ENCODE peak calls at places on chromosomes 3 and 15, in eight cellular contexts. One of them, this sample, is unnamed.
A peak's percentile ranks its signal among the peaks of the same experiment; 100 is the strongest.

GRCh38 chr15:65096481-65097385 is 18.3 kb downstream of the UBAP1L start:
- DNase-seq in sigmoid colon: no peak
- DNase-seq in hippocampal formation: no peak
- DNase-seq in midbrain: no peak
- DNase-seq in RPMI7951: no peak
- DNase-seq in HT1080: no peak
- DNase-seq in fibroblast of the aortic adventitia: no peak
- DNase-seq in hepatic stellate cell: no peak
- DNase-seq in this sample: no peak

GRCh38 chr3:117706037-117706436 is 996.5 kb downstream of the TUSC7 start:
- DNase-seq in hepatic stellate cell: peak; percentile 10
- DNase-seq in sigmoid colon: no peak
- DNase-seq in fibroblast of the aortic adventitia: peak; percentile 96
- DNase-seq in HT1080: no peak
- DNase-seq in hippocampal formation: no peak
- DNase-seq in midbrain: no peak
- DNase-seq in RPMI7951: peak; percentile 1
- DNase-seq in this sample: peak; percentile 82

GRCh38 chr3:53354945-53355498 is 7.7 kb upstream of the DCP1A start:
- DNase-seq in HT1080: peak; percentile 44
- DNase-seq in midbrain: no peak
- DNase-seq in fibroblast of the aortic adventitia: peak; percentile 74
- DNase-seq in hippocampal formation: no peak
- DNase-seq in RPMI7951: peak; percentile 19
- DNase-seq in hepatic stellate cell: no peak
- DNase-seq in sigmoid colon: no peak
- DNase-seq in this sample: peak; percentile 51

GRCh38 chr3:193572426-193572908 is 17.8 kb upstream of the ATP13A4 start:
- DNase-seq in midbrain: peak; percentile 78
- DNase-seq in hepatic stellate cell: peak; percentile 27
- DNase-seq in HT1080: peak; percentile 80
- DNase-seq in hippocampal formation: peak; percentile 73
- DNase-seq in RPMI7951: peak; percentile 62
- DNase-seq in fibroblast of the aortic adventitia: peak; percentile 74
- DNase-seq in sigmoid colon: peak; percentile 67
- DNase-seq in this sample: peak; percentile 61

GRCh38 chr15:33310481-33311311 is at the start of gene RYR3:
- DNase-seq in sigmoid colon: peak; percentile 81
- DNase-seq in hepatic stellate cell: no peak
- DNase-seq in fibroblast of the aortic adventitia: no peak
- DNase-seq in midbrain: peak; percentile 50
- DNase-seq in hippocampal formation: no peak
- DNase-seq in HT1080: no peak
- DNase-seq in RPMI7951: no peak
- DNase-seq in this sample: peak; percentile 19

GRCh38 chr3:13656584-13657301 is 107.8 kb downstream of the FBLN2 start:
- DNase-seq in fibroblast of the aortic adventitia: no peak
- DNase-seq in HT1080: no peak
- DNase-seq in sigmoid colon: no peak
- DNase-seq in hippocampal formation: no peak
- DNase-seq in midbrain: no peak
- DNase-seq in hepatic stellate cell: no peak
- DNase-seq in RPMI7951: no peak
- DNase-seq in this sample: no peak

GRCh38 chr3:113157408-113157980 is 53.9 kb upstream of the BOC start:
- DNase-seq in hippocampal formation: no peak
- DNase-seq in RPMI7951: no peak
- DNase-seq in HT1080: no peak
- DNase-seq in sigmoid colon: peak; percentile 92
- DNase-seq in fibroblast of the aortic adventitia: peak; percentile 17
- DNase-seq in midbrain: no peak
- DNase-seq in hepatic stellate cell: no peak
- DNase-seq in this sample: no peak

GRCh38 chr15:93030430-93031102 is 58.4 kb downstream of the RGMA start:
- DNase-seq in hepatic stellate cell: peak; percentile 89
- DNase-seq in midbrain: peak; percentile 79
- DNase-seq in hippocampal formation: peak; percentile 58
- DNase-seq in fibroblast of the aortic adventitia: peak; percentile 76
- DNase-seq in RPMI7951: peak; percentile 62
- DNase-seq in sigmoid colon: peak; percentile 90
- DNase-seq in HT1080: peak; percentile 66
- DNase-seq in this sample: peak; percentile 54

GRCh38 chr3:11459147-11459837 is 184.4 kb downstream of the VGLL4 start:
- DNase-seq in hepatic stellate cell: peak; percentile 36
- DNase-seq in HT1080: no peak
- DNase-seq in RPMI7951: no peak
- DNase-seq in fibroblast of the aortic adventitia: peak; percentile 64
- DNase-seq in hippocampal formation: no peak
- DNase-seq in sigmoid colon: no peak
- DNase-seq in midbrain: no peak
- DNase-seq in this sample: peak; percentile 36

GRCh38 chr3:14410501-14411165 is 8.2 kb downstream of the SLC6A6 start:
- DNase-seq in RPMI7951: peak; percentile 98
- DNase-seq in sigmoid colon: no peak
- DNase-seq in HT1080: peak; percentile 98
- DNase-seq in midbrain: no peak
- DNase-seq in hippocampal formation: no peak
- DNase-seq in fibroblast of the aortic adventitia: peak; percentile 76
- DNase-seq in hepatic stellate cell: peak; percentile 92
- DNase-seq in this sample: peak; percentile 80

GRCh38 chr3:5006755-5007202 is 27.5 kb downstream of the BHLHE40 start:
- DNase-seq in sigmoid colon: peak; percentile 63
- DNase-seq in RPMI7951: peak; percentile 72
- DNase-seq in hepatic stellate cell: no peak
- DNase-seq in HT1080: no peak
- DNase-seq in hippocampal formation: no peak
- DNase-seq in midbrain: no peak
- DNase-seq in fibroblast of the aortic adventitia: no peak
- DNase-seq in this sample: peak; percentile 63

GRCh38 chr15:99110581-99111320 is 5.9 kb downstream of the SYNM start:
- DNase-seq in RPMI7951: no peak
- DNase-seq in hepatic stellate cell: peak; percentile 39
- DNase-seq in midbrain: no peak
- DNase-seq in HT1080: no peak
- DNase-seq in hippocampal formation: no peak
- DNase-seq in sigmoid colon: peak; percentile 76
- DNase-seq in fibroblast of the aortic adventitia: peak; percentile 74
- DNase-seq in this sample: no peak

GRCh38 chr3:183764854-183765731 is 60.3 kb downstream of the MAP6D1 start:
- DNase-seq in sigmoid colon: no peak
- DNase-seq in hippocampal formation: no peak
- DNase-seq in RPMI7951: peak; percentile 63
- DNase-seq in midbrain: no peak
- DNase-seq in hepatic stellate cell: peak; percentile 28
- DNase-seq in fibroblast of the aortic adventitia: peak; percentile 68
- DNase-seq in HT1080: no peak
- DNase-seq in this sample: peak; percentile 24

GRCh38 chr15:91192285-91193058 is 92.4 kb downstream of the SV2B start:
- DNase-seq in hepatic stellate cell: no peak
- DNase-seq in RPMI7951: no peak
- DNase-seq in fibroblast of the aortic adventitia: no peak
- DNase-seq in midbrain: no peak
- DNase-seq in HT1080: no peak
- DNase-seq in sigmoid colon: no peak
- DNase-seq in hippocampal formation: no peak
- DNase-seq in this sample: no peak

GRCh38 chr3:177591371-177591770 is 394.1 kb upstream of the TBL1XR1 start:
- DNase-seq in hepatic stellate cell: no peak
- DNase-seq in HT1080: peak; percentile 32
- DNase-seq in fibroblast of the aortic adventitia: no peak
- DNase-seq in RPMI7951: peak; percentile 46
- DNase-seq in hippocampal formation: no peak
- DNase-seq in midbrain: no peak
- DNase-seq in sigmoid colon: no peak
- DNase-seq in this sample: peak; percentile 99

GRCh38 chr3:179688847-179689246 is 36.0 kb downstream of the USP13 start:
- DNase-seq in sigmoid colon: no peak
- DNase-seq in hippocampal formation: no peak
- DNase-seq in HT1080: peak; percentile 48
- DNase-seq in midbrain: no peak
- DNase-seq in RPMI7951: no peak
- DNase-seq in fibroblast of the aortic adventitia: no peak
- DNase-seq in hepatic stellate cell: no peak
- DNase-seq in this sample: peak; percentile 20

GRCh38 chr3:125403789-125404188 is 28.7 kb upstream of the ZNF148 start:
- DNase-seq in sigmoid colon: no peak
- DNase-seq in hepatic stellate cell: peak; percentile 42
- DNase-seq in RPMI7951: peak; percentile 7
- DNase-seq in fibroblast of the aortic adventitia: peak; percentile 28
- DNase-seq in hippocampal formation: no peak
- DNase-seq in midbrain: no peak
- DNase-seq in HT1080: peak; percentile 42
- DNase-seq in this sample: no peak

GRCh38 chr3:66450389-66451022 is 50.3 kb downstream of the LRIG1 start:
- DNase-seq in fibroblast of the aortic adventitia: peak; percentile 89
- DNase-seq in hepatic stellate cell: no peak
- DNase-seq in HT1080: no peak
- DNase-seq in sigmoid colon: peak; percentile 90
- DNase-seq in midbrain: peak; percentile 72
- DNase-seq in hippocampal formation: peak; percentile 65
- DNase-seq in RPMI7951: peak; percentile 77
- DNase-seq in this sample: peak; percentile 56

GRCh38 chr3:51434746-51435323 is 43.8 kb downstream of the RBM15B start:
- DNase-seq in fibroblast of the aortic adventitia: peak; percentile 64
- DNase-seq in hepatic stellate cell: peak; percentile 22
- DNase-seq in hippocampal formation: peak; percentile 35
- DNase-seq in RPMI7951: peak; percentile 52
- DNase-seq in sigmoid colon: no peak
- DNase-seq in midbrain: peak; percentile 2
- DNase-seq in HT1080: peak; percentile 38
- DNase-seq in this sample: peak; percentile 66

GRCh38 chr3:125001557-125002413 is 54.0 kb downstream of the HEG1 start:
- DNase-seq in fibroblast of the aortic adventitia: no peak
- DNase-seq in hippocampal formation: no peak
- DNase-seq in hepatic stellate cell: no peak
- DNase-seq in RPMI7951: no peak
- DNase-seq in HT1080: no peak
- DNase-seq in midbrain: no peak
- DNase-seq in sigmoid colon: no peak
- DNase-seq in this sample: no peak

GRCh38 chr3:135970500-135971116 is 5.1 kb downstream of the PPP2R3A start:
- DNase-seq in hepatic stellate cell: no peak
- DNase-seq in fibroblast of the aortic adventitia: peak; percentile 16
- DNase-seq in HT1080: peak; percentile 97
- DNase-seq in hippocampal formation: peak; percentile 84
- DNase-seq in midbrain: peak; percentile 78
- DNase-seq in sigmoid colon: no peak
- DNase-seq in RPMI7951: peak; percentile 53
- DNase-seq in this sample: peak; percentile 68

GRCh38 chr15:66566963-66567531 is 1.2 kb upstream of the LCTL start:
- DNase-seq in sigmoid colon: no peak
- DNase-seq in hepatic stellate cell: peak; percentile 78
- DNase-seq in hippocampal formation: peak; percentile 5
- DNase-seq in midbrain: peak; percentile 55
- DNase-seq in RPMI7951: peak; percentile 70
- DNase-seq in HT1080: peak; percentile 62
- DNase-seq in fibroblast of the aortic adventitia: peak; percentile 76
- DNase-seq in this sample: peak; percentile 34

GRCh38 chr15:51223771-51224229 is 114.6 kb downstream of the CYP19A1 start:
- DNase-seq in midbrain: no peak
- DNase-seq in hepatic stellate cell: peak; percentile 55
- DNase-seq in fibroblast of the aortic adventitia: peak; percentile 90
- DNase-seq in hippocampal formation: no peak
- DNase-seq in HT1080: peak; percentile 86
- DNase-seq in sigmoid colon: no peak
- DNase-seq in RPMI7951: peak; percentile 95
- DNase-seq in this sample: peak; percentile 30

GRCh38 chr3:43515208-43515917 is 106.4 kb downstream of the ANO10 start:
- DNase-seq in midbrain: no peak
- DNase-seq in sigmoid colon: no peak
- DNase-seq in HT1080: no peak
- DNase-seq in hippocampal formation: no peak
- DNase-seq in fibroblast of the aortic adventitia: no peak
- DNase-seq in RPMI7951: no peak
- DNase-seq in hepatic stellate cell: no peak
- DNase-seq in this sample: no peak

GRCh38 chr15:58517682-58518525 is 86.1 kb downstream of the LIPC start:
- DNase-seq in RPMI7951: no peak
- DNase-seq in fibroblast of the aortic adventitia: no peak
- DNase-seq in midbrain: peak; percentile 27
- DNase-seq in sigmoid colon: no peak
- DNase-seq in HT1080: no peak
- DNase-seq in hepatic stellate cell: no peak
- DNase-seq in hippocampal formation: no peak
- DNase-seq in this sample: no peak

GRCh38 chr15:31273258-31273941 is 53.2 kb upstream of the KLF13 start:
- DNase-seq in sigmoid colon: peak; percentile 45
- DNase-seq in hepatic stellate cell: no peak
- DNase-seq in hippocampal formation: no peak
- DNase-seq in HT1080: no peak
- DNase-seq in midbrain: no peak
- DNase-seq in fibroblast of the aortic adventitia: no peak
- DNase-seq in RPMI7951: no peak
- DNase-seq in this sample: no peak

GRCh38 chr15:64686130-64686735 is 89.2 kb downstream of the RBPMS2 start:
- DNase-seq in hepatic stellate cell: peak; percentile 56
- DNase-seq in RPMI7951: peak; percentile 50
- DNase-seq in hippocampal formation: peak; percentile 65
- DNase-seq in HT1080: peak; percentile 42
- DNase-seq in midbrain: peak; percentile 73
- DNase-seq in fibroblast of the aortic adventitia: peak; percentile 81
- DNase-seq in sigmoid colon: no peak
- DNase-seq in this sample: peak; percentile 45

GRCh38 chr3:32374788-32375595 is 16.7 kb upstream of the CMTM7 start:
- DNase-seq in fibroblast of the aortic adventitia: peak; percentile 86
- DNase-seq in hippocampal formation: peak; percentile 53
- DNase-seq in RPMI7951: peak; percentile 73
- DNase-seq in sigmoid colon: peak; percentile 72
- DNase-seq in HT1080: peak; percentile 77
- DNase-seq in midbrain: peak; percentile 65
- DNase-seq in hepatic stellate cell: peak; percentile 36
- DNase-seq in this sample: peak; percentile 73

This sample was measured in bronchial epithelial cell.